ENCODE peak calls at places on chromosomes 12 and 14, in six cellular contexts. R, I, E, M, Q and L are unnamed samples.

GRCh38 chr12:30805959-30806358 is 51.2 kb upstream of the CAPRIN2 start:
- DNase-seq in R (no peak), I (no peak), E (no peak), M (no peak), Q (no peak), L (no peak)

GRCh38 chr14:52015411-52016030 is 26.2 kb downstream of the RTRAF start:
- DNase-seq in R (no peak), I (peak; percentile 65), E (no peak), M (no peak), Q (peak; percentile 39), L (peak; percentile 35)

GRCh38 chr12:51863921-51864700 is 15.6 kb upstream of the FIGNL2 start:
- DNase-seq in R (peak; percentile 79), I (no peak), E (no peak), M (no peak), Q (no peak), L (peak; percentile 91)

GRCh38 chr12:45130881-45131281 is 80.0 kb upstream of the DBX2 start:
- DNase-seq in R (no peak), I (peak; percentile 32), E (peak; percentile 22), M (no peak), Q (peak; percentile 71), L (peak; percentile 74)

GRCh38 chr12:118981285-118982201 is at the start of gene SRRM4:
- DNase-seq in R (peak; percentile 53), I (peak; percentile 16), E (peak; percentile 13), M (peak; percentile 40), Q (no peak), L (peak; percentile 22)

GRCh38 chr14:93749081-93749430 is 39.2 kb downstream of the PRIMA1 start:
- DNase-seq in R (no peak), I (no peak), E (no peak), M (no peak), Q (no peak), L (no peak)

GRCh38 chr14:61558271-61558670 is 137.0 kb upstream of the HIF1A start:
- DNase-seq in R (no peak), I (no peak), E (no peak), M (no peak), Q (no peak), L (no peak)

GRCh38 chr14:61927521-61927920 is 165.3 kb downstream of the SNAPC1 start:
- DNase-seq in R (no peak), I (no peak), E (no peak), M (no peak), Q (peak; percentile 4), L (no peak)

GRCh38 chr12:65308601-65309071 is 30.2 kb downstream of the MSRB3 start:
- DNase-seq in R (no peak), I (no peak), E (no peak), M (no peak), Q (no peak), L (no peak)

GRCh38 chr12:2853626-2854025 is 3.2 kb downstream of the TEX52 start:
- DNase-seq in R (peak; percentile 76), I (peak; percentile 91), E (peak; percentile 88), M (peak; percentile 84), Q (peak; percentile 77), L (peak; percentile 76)

GRCh38 chr14:102318781-102319276 is 717 bp upstream of the ZNF839 start:
- DNase-seq in R (no peak), I (no peak), E (no peak), M (no peak), Q (no peak), L (no peak)

GRCh38 chr12:130966443-130967030 is 12.8 kb downstream of the ADGRD1 start:
- DNase-seq in R (no peak), I (no peak), E (no peak), M (no peak), Q (no peak), L (no peak)

GRCh38 chr12:52395761-52396434 is 10.2 kb downstream of the KRT82 start:
- DNase-seq in R (no peak), I (peak; percentile 38), E (no peak), M (no peak), Q (peak; percentile 55), L (peak; percentile 84)

GRCh38 chr14:88044782-88045446 is 40.0 kb downstream of the GPR65 start:
- DNase-seq in R (no peak), I (no peak), E (no peak), M (no peak), Q (peak; percentile 54), L (no peak)

GRCh38 chr14:61662437-61663311 is 32.6 kb upstream of the HIF1A start:
- DNase-seq in R (no peak), I (peak; percentile 24), E (no peak), M (no peak), Q (peak; percentile 76), L (no peak)

GRCh38 chr14:20524027-20524426 is 18.7 kb downstream of the RNASE10 start:
- DNase-seq in R (no peak), I (no peak), E (no peak), M (no peak), Q (no peak), L (no peak)

GRCh38 chr14:62691613-62692489 is 353.4 kb downstream of the KCNH5 start:
- DNase-seq in R (no peak), I (peak; percentile 61), E (peak; percentile 27), M (no peak), Q (peak; percentile 96), L (peak; percentile 84)

GRCh38 chr14:104754213-104754851 is 1.4 kb downstream of the SIVA1 start:
- DNase-seq in R (no peak), I (no peak), E (peak; percentile 9), M (no peak), Q (no peak), L (no peak)

GRCh38 chr12:104064842-104065441 is 611 bp downstream of the HCFC2 start:
- DNase-seq in R (peak; percentile 56), I (peak; percentile 44), E (peak; percentile 25), M (peak; percentile 54), Q (peak; percentile 19), L (no peak)

GRCh38 chr12:32201996-32202395 is 95.3 kb downstream of the BICD1 start:
- DNase-seq in R (no peak), I (peak; percentile 44), E (no peak), M (no peak), Q (no peak), L (no peak)

GRCh38 chr12:22667122-22667521 is 42.2 kb downstream of the ETNK1 start:
- DNase-seq in R (no peak), I (no peak), E (no peak), M (no peak), Q (no peak), L (no peak)

GRCh38 chr12:132033627-132034026 is 83.9 kb downstream of the EP400 start:
- DNase-seq in R (no peak), I (no peak), E (no peak), M (no peak), Q (no peak), L (no peak)

GRCh38 chr12:68446896-68447806 is 115.0 kb upstream of the MDM1 start:
- DNase-seq in R (no peak), I (no peak), E (no peak), M (no peak), Q (no peak), L (peak; percentile 45)

GRCh38 chr14:92294506-92294905 is 28.5 kb upstream of the SLC24A4 start:
- DNase-seq in R (no peak), I (no peak), E (no peak), M (no peak), Q (no peak), L (no peak)
- H3K4me1 ChIP-seq in R (no peaks in the 10 kb centered on the region), I (no peaks in the 10 kb centered on the region), E (no peaks in the 10 kb centered on the region), M (no peaks in the 10 kb centered on the region), Q (no peaks in the 10 kb centered on the region), L (no peaks in the 10 kb centered on the region)

GRCh38 chr12:6207254-6207942 is 7.2 kb downstream of the CD9 start:
- DNase-seq in R (no peak), I (no peak), E (no peak), M (no peak), Q (no peak), L (no peak)
- H3K4me1 ChIP-seq in R (no peaks in the 10 kb centered on the region), I (peaks cover 26% of the 10 kb centered on the region), E (peaks cover 12% of the 10 kb centered on the region), M (peaks cover 100% of the 10 kb centered on the region), Q (peaks cover 22% of the 10 kb centered on the region), L (peaks cover 5% of the 10 kb centered on the region)

DNA sequence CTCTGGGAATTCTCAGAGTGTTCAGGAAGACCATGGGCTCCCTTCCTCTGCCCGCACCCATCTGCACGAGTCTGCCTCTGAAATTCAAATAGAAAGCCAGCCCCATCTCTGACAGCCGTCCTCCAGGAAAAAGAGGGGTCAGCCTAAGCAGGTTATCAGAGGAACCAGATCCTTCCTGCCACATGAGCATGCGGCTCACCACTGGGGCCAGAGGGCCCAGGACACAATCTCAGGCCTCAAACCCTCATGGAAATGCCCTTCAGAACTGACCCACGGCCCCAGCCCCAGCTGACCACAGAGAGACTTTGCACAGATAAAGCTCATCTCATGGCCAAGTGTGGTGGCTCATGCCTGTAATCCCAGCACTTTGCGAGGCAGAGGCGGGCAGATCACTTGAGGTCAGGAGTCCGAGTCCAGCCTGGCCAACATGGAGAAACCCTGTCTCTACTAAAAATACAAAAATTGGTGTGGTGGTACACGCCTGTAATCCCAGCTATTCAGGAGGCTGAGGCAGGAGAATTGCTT is 23.2 kb downstream of the PXN start:
- DNase-seq in R (no peak), I (no peak), E (peak; percentile 51), M (no peak), Q (no peak), L (no peak)
- H3K4me1 ChIP-seq in R (peaks cover 29% of the 10 kb centered on the region), I (peaks cover 24% of the 10 kb centered on the region), E (peaks cover 50% of the 10 kb centered on the region), M (peaks cover 95% of the 10 kb centered on the region), Q (peaks cover 79% of the 10 kb centered on the region), L (peaks cover 31% of the 10 kb centered on the region)

GRCh38 chr14:68377459-68377858 is 415.4 kb downstream of the ZFP36L1 start:
- DNase-seq in R (peak; percentile 60), I (no peak), E (peak; percentile 68), M (peak; percentile 69), Q (peak; percentile 38), L (peak; percentile 61)

GRCh38 chr14:68376067-68376810 is 416.6 kb downstream of the ZFP36L1 start:
- DNase-seq in R (no peak), I (no peak), E (no peak), M (no peak), Q (no peak), L (no peak)

GRCh38 chr14:68374682-68375081 is 418.2 kb downstream of the ZFP36L1 start:
- DNase-seq in R (no peak), I (peak; percentile 51), E (no peak), M (no peak), Q (no peak), L (no peak)

GRCh38 chr14:68375371-68375770 is 417.5 kb downstream of the ZFP36L1 start:
- DNase-seq in R (no peak), I (no peak), E (no peak), M (no peak), Q (no peak), L (no peak)

DNA sequence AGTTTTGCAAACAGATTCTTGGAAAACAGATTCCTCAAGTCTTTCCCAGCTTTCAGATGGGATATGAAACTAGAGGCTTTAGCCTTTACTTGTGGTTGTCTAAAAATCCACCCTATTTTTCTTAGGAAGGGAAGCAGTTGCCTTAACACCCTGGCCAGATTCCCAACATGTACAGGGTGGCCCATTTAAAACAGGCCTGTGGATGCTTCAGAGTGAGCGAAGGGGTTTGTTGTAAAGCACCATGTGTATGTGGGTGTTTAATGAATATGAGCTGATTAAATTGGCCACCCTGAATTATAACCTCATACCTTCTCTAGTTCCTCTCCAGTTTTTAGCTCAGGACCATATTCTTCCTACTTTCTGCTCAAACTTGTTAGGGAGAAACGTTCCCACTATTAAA is 415.8 kb downstream of the ZFP36L1 start:
- DNase-seq in R (no peak), I (no peak), E (no peak), M (no peak), Q (no peak), L (no peak)
- H3K4me1 ChIP-seq in R (peaks cover 2% of the 10 kb centered on the region), I (no peaks in the 10 kb centered on the region), E (peaks cover 3% of the 10 kb centered on the region), M (peaks cover 53% of the 10 kb centered on the region), Q (peaks cover 18% of the 10 kb centered on the region), L (peaks cover 9% of the 10 kb centered on the region)